ENCODE peak calls at places on chromosome 21, in five cellular contexts. X is NCI-H69, B is HFF-Myc, V is Right ventricle myocardium superior, W is uterus. E is an unnamed sample.

GRCh38 chr21:32253215-32253641 is 25.6 kb downstream of the MIS18A start:
- DNase-seq in W (peak; percentile 33), V (peak; percentile 65), B (no peak), X (no peak), E (no peak)

GRCh38 chr21:15014220-15014619 is 50.6 kb downstream of the NRIP1 start:
- DNase-seq in W (no peak), X (no peak), V (no peak), B (no peak), E (no peak)

GRCh38 chr21:37071561-37072238 is 1.2 kb downstream of the PIGP start:
- DNase-seq in B (no peak), X (peak; percentile 88), V (peak; percentile 73), W (peak; percentile 71), E (peak; percentile 39)

GRCh38 chr21:35222021-35222420 is 172.9 kb upstream of the RUNX1 start:
- DNase-seq in B (no peak), V (no peak), X (no peak), W (no peak), E (no peak)

GRCh38 chr21:39003982-39004775 is 179.1 kb downstream of the PSMG1 start:
- DNase-seq in W (no peak), V (no peak), B (no peak), X (peak; percentile 10), E (no peak)

GRCh38 chr21:34008618-34009017 is 64.8 kb upstream of the MRPS6 start:
- DNase-seq in V (no peak), X (no peak), W (no peak), B (no peak), E (no peak)

GRCh38 chr21:33402011-33402979 is 918 bp upstream of the IFNGR2 start:
- DNase-seq in X (no peak), B (no peak), W (peak; percentile 78), V (peak; percentile 83), E (no peak)

GRCh38 chr21:28423521-28423920 is 569.2 kb downstream of the LTN1 start:
- DNase-seq in V (no peak), X (no peak), B (no peak), W (no peak), E (no peak)

GRCh38 chr21:44872568-44873355 is 728 bp downstream of the PTTG1IP start:
- DNase-seq in V (peak; percentile 65), B (no peak), X (peak; percentile 73), W (peak; percentile 34), E (no peak)

GRCh38 chr21:41681336-41681801 is 85.5 kb downstream of the RIPK4 start:
- DNase-seq in V (no peak), W (no peak), B (no peak), X (no peak), E (no peak)

GRCh38 chr21:44710756-44711326 is 531 bp downstream of the TSPEAR start:
- DNase-seq in W (no peak), B (no peak), V (no peak), X (peak; percentile 98), E (no peak)

GRCh38 chr21:45367402-45368351 is 37.3 kb upstream of the COL18A1 start:
- DNase-seq in V (no peak), W (no peak), B (no peak), X (no peak), E (no peak)

GRCh38 chr21:41373769-41374168 is 11.9 kb downstream of the MX2 start:
- DNase-seq in B (no peak), V (no peak), W (peak; percentile 6), X (no peak), E (no peak)

GRCh38 chr21:33299181-33299752 is 25.5 kb upstream of the IFNAR1 start:
- DNase-seq in X (peak; percentile 25), V (no peak), W (no peak), B (no peak), E (no peak)

GRCh38 chr21:42593815-42594157 is 59.6 kb upstream of the PDE9A start:
- DNase-seq in V (no peak), B (no peak), X (no peak), W (no peak), E (no peak)

GRCh38 chr21:44436111-44436611 is 19.1 kb upstream of the LRRC3 start:
- DNase-seq in B (no peak), V (peak; percentile 10), W (peak; percentile 7), X (no peak), E (no peak)

GRCh38 chr21:41796476-41797080 is 29.7 kb upstream of the RIPK4 start:
- DNase-seq in X (no peak), V (no peak), B (no peak), W (no peak), E (no peak)

GRCh38 chr21:41677671-41678015 is 89.2 kb downstream of the RIPK4 start:
- DNase-seq in W (no peak), B (no peak), X (peak; percentile 90), V (no peak), E (no peak)

GRCh38 chr21:34091607-34092006 is 18.2 kb downstream of the MRPS6 start:
- DNase-seq in W (no peak), X (peak; percentile 74), B (no peak), V (no peak), E (no peak)

GRCh38 chr21:35179990-35180557 is 131.0 kb upstream of the RUNX1 start:
- DNase-seq in V (no peak), X (no peak), W (no peak), B (no peak), E (peak; percentile 65)

GRCh38 chr21:38083534-38083933 is 167.3 kb upstream of the KCNJ6 start:
- DNase-seq in V (no peak), W (no peak), B (no peak), X (peak; percentile 57), E (no peak)

GRCh38 chr21:41501919-41502318 is 6.0 kb downstream of the TMPRSS2 start:
- DNase-seq in B (no peak), W (no peak), X (no peak), V (no peak), E (no peak)

GRCh38 chr21:35196128-35196527 is 147.0 kb upstream of the RUNX1 start:
- DNase-seq in V (no peak), W (no peak), B (no peak), X (no peak), E (no peak)

GRCh38 chr21:42683371-42684108 is 30.1 kb downstream of the PDE9A start:
- DNase-seq in V (no peak), X (no peak), W (no peak), B (no peak), E (no peak)